ENCODE peak calls at places on chromosomes 6 and 20, in eight cellular contexts. C is fibroblast of lung, T is tibial artery, P is GM23338, E is lung, H is mammary epithelial cell, J is hepatocyte, S is psoas muscle. D is an unnamed sample. For H3K4me1 and H3K36me3, the result is how much of the 10 kb centered on the place peaks cover.

GRCh38 chr6:161443868-161444267 is 170.0 kb upstream of the AGPAT4 start:
- DNase-seq in C (no peak), T (no peak), P (peak), E (no peak), H (no peak), J (no peak), S (no peak), D (no peak)

GRCh38 chr6:125340946-125341345 is 39.2 kb upstream of the HDDC2 start:
- DNase-seq in C (no peak), T (no peak), P (no peak), E (no peak), H (no peak), J (no peak), S (no peak), D (no peak)

GRCh38 chr6:161434921-161435411 is 161.1 kb upstream of the AGPAT4 start:
- DNase-seq in C (peak), T (no peak), P (no peak), E (no peak), H (peak), J (peak), S (no peak), D (no peak)

GRCh38 chr20:31923388-31924271 is 28.2 kb downstream of the PDRG1 start:
- DNase-seq in C (no peak), T (peak), P (peak), E (no peak), H (no peak), J (no peak), S (no peak), D (no peak)

GRCh38 chr6:13486679-13487121 is 700 bp downstream of the GFOD1 start:
- DNase-seq in C (peak), T (peak), P (peak), E (peak), H (peak), J (peak), S (peak), D (peak)

GRCh38 chr20:21241400-21241799 is 61.7 kb upstream of the XRN2 start:
- DNase-seq in C (no peak), T (no peak), P (no peak), E (no peak), H (no peak), J (no peak), S (no peak), D (no peak)

GRCh38 chr6:35402136-35402855 is 49.8 kb upstream of the FANCE start:
- DNase-seq in C (no peak), T (no peak), P (no peak), E (peak), H (no peak), J (peak), S (no peak), D (no peak)

GRCh38 chr20:57106030-57106682 is 160.3 kb downstream of the BMP7 start:
- DNase-seq in C (no peak), T (no peak), P (peak), E (no peak), H (no peak), J (no peak), S (no peak), D (no peak)

GRCh38 chr6:96649926-96650325 is 87.0 kb downstream of the FHL5 start:
- DNase-seq in C (no peak), T (no peak), P (no peak), E (no peak), H (no peak), J (no peak), S (no peak), D (no peak)

GRCh38 chr6:31351734-31352496 is 5.1 kb downstream of the HLA-B start:
- DNase-seq in C (no peak), T (no peak), P (no peak), E (no peak), H (no peak), J (no peak), S (no peak), D (no peak)

GRCh38 chr6:14001329-14002012 is 76.7 kb downstream of the RNF182 start:
- DNase-seq in C (peak), T (no peak), P (no peak), E (no peak), H (peak), J (peak), S (no peak), D (no peak)

GRCh38 chr6:133947302-133947900 is 5.6 kb upstream of the TBPL1 start:
- DNase-seq in C (no peak), T (no peak), P (no peak), E (no peak), H (no peak), J (no peak), S (no peak), D (no peak)
- TF ChIP-seq CTCF in C (no peak), T (no peak), P (no peak), E (no peak), H (no peak), J (no peak), S (no peak), D (no peak)

GRCh38 chr20:50514750-50515149 is 4.6 kb downstream of the PTPN1 start:
- DNase-seq in C (no peak), T (no peak), P (no peak), E (no peak), H (no peak), J (no peak), S (no peak), D (no peak)

GRCh38 chr20:50512323-50512722 is 2.1 kb downstream of the PTPN1 start:
- DNase-seq in C (no peak), T (no peak), P (no peak), E (no peak), H (no peak), J (no peak), S (no peak), D (no peak)

GRCh38 chr20:50514035-50514337 is 3.8 kb downstream of the PTPN1 start:
- DNase-seq in C (no peak), T (no peak), P (no peak), E (no peak), H (no peak), J (no peak), S (no peak), D (no peak)

GRCh38 chr20:50515471-50516106 is 5.4 kb downstream of the PTPN1 start:
- DNase-seq in C (no peak), T (no peak), P (no peak), E (no peak), H (no peak), J (no peak), S (no peak), D (no peak)

GRCh38 chr20:50513169-50514034 is 3.2 kb downstream of the PTPN1 start:
- DNase-seq in C (peak), T (no peak), P (no peak), E (no peak), H (peak), J (no peak), S (no peak), D (no peak)
- H3K4me1 ChIP-seq in C (under half), T (half or more), P (under half), E (under half), H (under half), J (under half), S (half or more), D (half or more)

DNA sequence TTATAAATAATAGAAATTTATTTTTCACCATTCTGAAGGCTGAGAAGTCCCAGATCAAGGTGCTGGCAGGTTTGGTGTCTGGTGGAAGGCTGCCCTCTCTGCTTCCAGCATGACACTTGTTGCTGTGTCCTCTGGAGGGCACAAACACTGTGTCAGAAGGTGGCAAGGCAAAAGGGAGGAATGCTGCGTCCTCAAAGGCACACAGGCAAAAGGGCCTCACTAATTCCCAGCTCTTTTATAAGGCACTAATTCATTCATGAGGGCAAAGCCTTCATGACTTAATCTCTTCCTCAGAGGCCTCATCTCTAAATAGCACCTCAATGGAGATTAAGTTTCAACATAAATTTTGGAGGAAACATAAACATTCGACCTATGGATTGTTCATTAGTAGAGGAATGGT is 209.5 kb upstream of the SMLR1 start:
- DNase-seq in C (no peak), T (no peak), P (no peak), E (no peak), H (no peak), J (no peak), S (no peak), D (no peak)
- H3K36me3 ChIP-seq in C (under half), T (under half), P (under half), E (under half), H (under half), J (under half), S (under half), D (under half)

GRCh38 chr6:166529571-166529970 is 56.9 kb downstream of the RAMACL start:
- DNase-seq in C (peak), T (no peak), P (no peak), E (no peak), H (no peak), J (no peak), S (no peak), D (no peak)
- TF ChIP-seq CTCF in C (no peak), T (no peak), P (no peak), E (no peak), H (no peak), J (no peak), S (no peak), D (no peak)

GRCh38 chr6:37503486-37503980 is 3.8 kb upstream of the CCDC167 start:
- DNase-seq in C (no peak), T (no peak), P (no peak), E (no peak), H (no peak), J (no peak), S (no peak), D (no peak)
- H3K4me1 ChIP-seq in C (under half), T (under half), P (under half), E (under half), H (under half), J (under half), S (under half), D (under half)

DNA sequence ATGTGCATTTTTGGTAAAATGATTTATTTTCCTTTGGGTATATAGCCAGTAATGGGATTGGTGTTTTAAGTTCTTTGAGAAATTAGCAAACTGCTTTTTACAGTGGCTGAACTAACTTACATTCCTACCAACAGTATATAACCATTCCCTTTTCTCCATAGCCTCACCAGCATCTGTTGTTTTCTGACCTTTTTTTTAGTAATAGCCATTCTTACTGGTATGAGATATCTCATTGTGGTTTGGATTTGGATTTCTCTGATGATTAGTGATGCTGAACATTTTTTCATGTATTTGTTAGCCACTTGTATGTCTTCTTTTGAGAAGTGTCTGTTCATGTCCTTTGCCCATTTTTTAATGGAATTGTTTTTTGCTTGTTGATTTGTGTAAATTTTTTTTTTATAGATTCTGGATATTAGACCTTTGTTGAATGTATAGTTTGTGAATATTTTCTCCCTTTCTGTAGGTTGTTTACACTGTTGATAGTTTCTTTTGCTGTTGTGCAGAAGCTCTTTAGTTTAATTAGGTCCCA is 42.3 kb downstream of the STK4 start:
- DNase-seq in C (no peak), T (no peak), P (no peak), E (no peak), H (no peak), J (no peak), S (no peak), D (no peak)
- H3K36me3 ChIP-seq in C (under half), T (under half), P (under half), E (under half), H (under half), J (under half), S (under half), D (under half)

D was measured in left ventricle myocardium inferior.